ENCODE peak calls at places on chromosomes 5 and 9, in five cellular contexts. H is mesenchymal stem cell, U is H9, Q is H1, X is trophoblast cell. B is an unnamed sample.

GRCh38 chr9:68747043-68747533 is 42.0 kb downstream of the PIP5K1B start:
- DNase-seq in Q (no peak), X (peak; percentile 99), H (no peak), U (no peak), B (no peak)

GRCh38 chr5:153672347-153673090 is 182.0 kb downstream of the GRIA1 start:
- DNase-seq in X (no peak), H (no peak), Q (no peak), U (no peak), B (no peak)

GRCh38 chr5:120457839-120458507 is 6.1 kb upstream of the PRR16 start:
- DNase-seq in Q (peak; percentile 13), U (peak; percentile 80), H (peak; percentile 63), X (peak; percentile 75), B (no peak)

GRCh38 chr5:90590-91547 is 1.1 kb upstream of the PLEKHG4B start:
- DNase-seq in X (no peak), U (peak; percentile 53), H (no peak), Q (no peak), B (no peak)

GRCh38 chr9:27227192-27227591 is 69.8 kb downstream of the EQTN start:
- DNase-seq in H (peak; percentile 95), X (peak; percentile 95), Q (no peak), U (no peak), B (no peak)

GRCh38 chr5:110542949-110543348 is 183.5 kb downstream of the TMEM232 start:
- DNase-seq in X (no peak), H (no peak), U (no peak), Q (no peak), B (no peak)

GRCh38 chr5:130966990-130967389 is 198.1 kb downstream of the HINT1 start:
- DNase-seq in X (no peak), H (no peak), U (no peak), Q (no peak), B (no peak)

GRCh38 chr9:132846109-132846917 is 31.8 kb downstream of the AK8 start:
- DNase-seq in Q (no peak), H (no peak), X (no peak), U (no peak), B (no peak)

GRCh38 chr5:61120534-61120933 is 41.7 kb downstream of the SMIM15 start:
- DNase-seq in X (no peak), Q (no peak), U (no peak), H (no peak), B (no peak)

GRCh38 chr9:134057751-134058701 is 9.8 kb downstream of the BRD3 start:
- DNase-seq in X (no peak), U (no peak), Q (no peak), H (no peak), B (no peak)

GRCh38 chr5:1509346-1510085 is 14.2 kb downstream of the LPCAT1 start:
- DNase-seq in U (peak; percentile 20), X (no peak), H (no peak), Q (no peak), B (no peak)

GRCh38 chr9:134365791-134366222 is 39.6 kb downstream of the RXRA start:
- DNase-seq in U (peak; percentile 41), H (no peak), Q (no peak), X (no peak), B (peak; percentile 17)

GRCh38 chr5:32444946-32445758 is 612 bp upstream of the ZFR start:
- DNase-seq in Q (no peak), U (no peak), X (no peak), H (no peak), B (peak; percentile 11)

GRCh38 chr5:57082441-57083067 is 91.3 kb upstream of the GPBP1 start:
- DNase-seq in Q (no peak), X (no peak), U (no peak), H (peak; percentile 59), B (no peak)

GRCh38 chr5:7902201-7902600 is 33.3 kb downstream of the MTRR start:
- DNase-seq in H (no peak), U (no peak), X (no peak), Q (no peak), B (no peak)

GRCh38 chr5:67805666-67806348 is 409.7 kb upstream of the PIK3R1 start:
- DNase-seq in X (peak; percentile 15), H (no peak), U (peak; percentile 67), Q (no peak), B (peak; percentile 18)

GRCh38 chr5:55622460-55622859 is 87.7 kb upstream of the PLPP1 start:
- DNase-seq in X (no peak), Q (no peak), H (no peak), U (no peak), B (no peak)

GRCh38 chr5:55621218-55621617 is 86.5 kb upstream of the PLPP1 start:
- DNase-seq in H (peak; percentile 82), Q (no peak), X (peak; percentile 23), U (no peak), B (no peak)

GRCh38 chr5:55620781-55621180 is 86.0 kb upstream of the PLPP1 start:
- DNase-seq in Q (no peak), U (no peak), X (no peak), H (no peak), B (no peak)

GRCh38 chr5:55618318-55618717 is 83.6 kb upstream of the PLPP1 start:
- DNase-seq in U (no peak), H (no peak), Q (no peak), X (no peak), B (no peak)

DNA sequence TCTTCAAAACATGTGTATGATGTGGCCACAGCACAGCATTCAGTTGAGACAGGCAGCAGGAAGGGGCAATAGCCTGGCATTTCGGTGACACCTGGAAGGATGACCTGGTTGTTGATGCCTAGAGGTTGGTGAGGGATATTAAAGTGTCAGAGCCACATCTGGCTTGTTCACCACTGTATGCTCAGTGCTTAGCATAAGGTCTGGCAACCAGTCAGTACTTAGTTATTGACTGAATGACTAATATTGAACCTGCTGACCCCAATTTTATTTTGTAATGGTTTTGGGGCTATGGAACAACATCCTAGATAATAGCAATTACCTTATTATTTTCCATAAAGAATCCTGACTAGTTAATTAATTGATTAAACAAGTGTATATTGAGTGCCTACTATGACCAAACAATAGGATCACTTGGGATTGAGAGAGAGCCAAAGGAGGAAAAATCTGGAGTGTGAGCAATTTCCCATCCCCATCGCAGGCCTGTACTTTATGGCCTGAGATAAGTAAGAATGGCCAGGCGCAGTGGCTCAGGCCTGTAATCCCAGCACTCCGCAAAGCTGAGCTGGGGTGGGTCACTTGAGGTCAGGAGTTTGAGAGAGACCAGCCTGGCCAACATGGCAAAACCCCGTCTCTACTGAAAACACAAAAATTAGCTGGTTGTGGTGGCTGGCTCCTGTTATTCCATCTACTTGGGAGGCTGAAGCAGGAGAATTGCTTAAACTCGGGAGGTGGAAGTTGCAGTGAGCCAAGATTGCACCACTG is 85.4 kb upstream of the PLPP1 start:
- DNase-seq in U (no peak), H (peak; percentile 47), Q (no peak), X (no peak), B (no peak)
- H2AK5ac ChIP-seq in U (no peak overlapping the region), H (no peak overlapping the region), Q (no peak overlapping the region), X (peak overlapping the region; percentile 91), B (no peak overlapping the region)

DNA sequence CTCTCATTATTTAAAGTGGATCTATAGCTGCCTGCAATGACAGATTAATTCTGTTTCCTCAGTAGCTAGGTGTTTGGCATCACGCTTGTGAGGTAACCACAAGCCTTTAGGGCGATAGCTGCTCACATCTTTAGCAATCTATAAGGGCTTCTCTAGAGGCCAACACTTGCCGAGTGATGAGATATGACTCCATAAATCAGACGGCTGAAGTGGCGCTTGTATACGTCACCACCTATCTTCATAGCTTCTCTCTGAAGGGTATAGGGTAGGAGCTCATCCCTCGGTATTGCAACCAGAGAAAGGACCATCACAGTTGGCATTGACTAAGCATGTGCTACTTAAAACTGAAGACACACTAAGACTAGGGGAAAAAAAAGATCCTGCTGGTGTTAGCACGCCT is 37.7 kb downstream of the PSMB7 start:
- DNase-seq in X (no peak), U (no peak), H (no peak), Q (no peak), B (no peak)
- H2BK12ac ChIP-seq in X (no peak overlapping the region), U (no peak overlapping the region), H (no peak overlapping the region), Q (no peak overlapping the region), B (no peak overlapping the region)

GRCh38 chr9:21690561-21690960 is 111.9 kb upstream of the MTAP start:
- DNase-seq in X (no peak), Q (no peak), U (no peak), H (no peak), B (no peak)

GRCh38 chr9:21686738-21687137 is 115.7 kb upstream of the MTAP start:
- DNase-seq in H (no peak), X (no peak), U (no peak), Q (no peak), B (no peak)

GRCh38 chr9:21689851-21690250 is 112.6 kb upstream of the MTAP start:
- DNase-seq in U (no peak), X (no peak), H (no peak), Q (no peak), B (no peak)

GRCh38 chr9:21687351-21687750 is 115.1 kb upstream of the MTAP start:
- DNase-seq in X (no peak), U (no peak), H (no peak), Q (no peak), B (no peak)

DNA sequence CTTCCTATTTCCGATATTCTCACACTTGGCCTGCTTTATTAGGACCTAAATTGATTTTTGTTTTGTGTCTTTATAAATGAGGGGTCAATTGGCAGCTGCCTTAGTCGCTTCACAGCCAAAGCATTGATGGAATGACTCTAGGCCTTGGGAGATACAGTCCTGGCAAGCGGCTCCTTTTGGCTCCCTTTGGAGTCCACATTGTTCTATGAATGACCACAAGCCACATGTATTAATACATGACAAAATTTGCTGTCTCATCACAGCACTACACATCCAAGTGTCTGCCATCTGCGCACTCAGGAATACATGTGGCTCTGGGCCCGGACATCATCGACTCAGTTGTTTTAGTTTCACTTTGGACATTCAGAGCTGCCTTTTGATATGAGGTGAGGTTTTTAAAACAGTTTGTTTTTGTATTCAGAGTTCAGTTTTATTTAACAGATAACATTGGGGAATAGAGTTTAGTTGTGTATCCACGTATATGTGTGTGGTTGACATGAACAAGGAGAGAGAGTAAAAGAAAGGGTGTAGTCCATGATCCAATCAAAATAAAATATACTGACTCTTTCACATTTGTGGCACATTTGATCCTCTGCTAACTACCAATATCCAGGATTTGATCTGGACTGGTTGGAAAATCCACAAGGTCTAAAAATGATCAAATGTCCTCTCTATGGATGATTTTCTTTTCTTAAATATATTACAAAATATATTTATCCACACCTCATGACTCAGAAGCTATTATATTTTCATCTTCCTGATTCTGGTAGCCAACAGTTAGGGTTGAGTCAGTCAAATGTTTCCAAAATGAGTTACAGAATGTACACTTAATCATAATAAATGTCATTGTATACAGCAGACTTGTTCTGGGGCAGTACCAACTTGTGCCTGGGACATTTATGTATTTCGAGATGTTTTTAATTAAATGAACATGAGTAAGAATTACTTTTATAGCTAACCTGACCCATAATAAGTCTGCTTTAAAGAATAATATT is 114.0 kb upstream of the MTAP start:
- DNase-seq in Q (no peak), X (no peak), U (no peak), H (peak; percentile 13), B (no peak)
- H3K9ac ChIP-seq in Q (no peak overlapping the region), X (no peak overlapping the region), U (no peak overlapping the region), H (peak overlapping the region; percentile 91), B (no peak overlapping the region)

DNA sequence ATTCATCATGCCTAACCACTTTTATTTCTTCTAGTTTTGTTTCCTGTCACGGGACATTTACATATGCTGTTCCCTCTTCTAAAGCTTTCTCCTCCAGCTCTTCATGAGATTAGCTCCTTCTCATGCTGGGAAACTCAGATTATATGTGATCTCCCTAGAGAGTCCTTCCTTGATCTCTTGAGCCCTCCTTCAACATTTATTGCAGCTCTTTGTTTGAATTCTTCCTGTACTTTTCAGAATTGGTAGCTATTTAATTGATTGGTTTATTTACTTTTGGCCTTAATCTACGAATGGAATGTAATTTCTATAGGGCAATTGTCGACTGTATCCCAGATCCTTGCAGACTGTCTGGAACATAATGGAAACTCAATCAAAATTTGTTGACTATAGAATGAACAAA is 9.7 kb upstream of the TRPM3 start:
- DNase-seq in Q (no peak), U (no peak), H (no peak), X (no peak), B (no peak)
- H2AK5ac ChIP-seq in Q (no peak overlapping the region), U (no peak overlapping the region), H (no peak overlapping the region), X (no peak overlapping the region), B (no peak overlapping the region)

B was measured in neuronal stem cell.